ENCODE peak calls at places on chromosomes 2 and 18, in seven cellular contexts. V, T, M, K, J, B and D are unnamed samples.

GRCh38 chr2:160584972-160585494 is 91.4 kb upstream of the RBMS1 start:
- DNase-seq in V (no peak), T (peak; percentile 50), M (no peak), K (peak; percentile 82), J (no peak), B (no peak), D (no peak)

GRCh38 chr18:52481116-52481515 is 141.1 kb downstream of the DCC start:
- DNase-seq in V (no peak), T (no peak), M (no peak), K (no peak), J (no peak), B (no peak), D (no peak)

GRCh38 chr2:210586381-210586780 is 30.0 kb downstream of the CPS1 start:
- DNase-seq in V (no peak), T (peak; percentile 48), M (no peak), K (peak; percentile 34), J (no peak), B (no peak), D (no peak)

GRCh38 chr2:3189076-3189591 is 188.5 kb downstream of the EIPR1 start:
- DNase-seq in V (no peak), T (no peak), M (no peak), K (no peak), J (no peak), B (no peak), D (no peak)

GRCh38 chr2:136310005-136310495 is 192.1 kb upstream of the CXCR4 start:
- DNase-seq in V (no peak), T (no peak), M (no peak), K (no peak), J (no peak), B (no peak), D (no peak)

GRCh38 chr2:232530626-232531260 is 4.8 kb downstream of the CHRND start:
- DNase-seq in V (no peak), T (no peak), M (peak; percentile 31), K (no peak), J (no peak), B (no peak), D (peak; percentile 11)

GRCh38 chr2:217261452-217261851 is 401.6 kb upstream of the TNP1 start:
- DNase-seq in V (no peak), T (no peak), M (no peak), K (peak; percentile 44), J (no peak), B (peak; percentile 58), D (no peak)

GRCh38 chr18:27717250-27717649 is 459.7 kb downstream of the CDH2 start:
- DNase-seq in V (no peak), T (no peak), M (no peak), K (no peak), J (no peak), B (no peak), D (no peak)

GRCh38 chr2:238279324-238279682 is 9.1 kb downstream of the PER2 start:
- DNase-seq in V (no peak), T (no peak), M (peak; percentile 35), K (no peak), J (no peak), B (no peak), D (no peak)

GRCh38 chr18:55047546-55047945 is 88.3 kb upstream of the CCDC68 start:
- DNase-seq in V (no peak), T (no peak), M (no peak), K (peak; percentile 7), J (no peak), B (no peak), D (no peak)

GRCh38 chr2:42132066-42132965 is 36.8 kb upstream of the EML4 start:
- DNase-seq in V (no peak), T (peak; percentile 91), M (no peak), K (peak; percentile 98), J (no peak), B (no peak), D (no peak)

GRCh38 chr18:24234850-24235418 is 96.1 kb downstream of the CABYR start:
- DNase-seq in V (no peak), T (no peak), M (no peak), K (no peak), J (no peak), B (no peak), D (no peak)

GRCh38 chr2:240419321-240419720 is 16.1 kb upstream of the GPC1 start:
- DNase-seq in V (no peak), T (no peak), M (no peak), K (no peak), J (no peak), B (no peak), D (no peak)

GRCh38 chr2:235542728-235543125 is 48.9 kb downstream of the AGAP1 start:
- DNase-seq in V (no peak), T (no peak), M (no peak), K (no peak), J (no peak), B (peak; percentile 73), D (no peak)

GRCh38 chr18:9507565-9508088 is 32.3 kb downstream of the RALBP1 start:
- DNase-seq in V (no peak), T (no peak), M (no peak), K (no peak), J (no peak), B (no peak), D (no peak)

GRCh38 chr2:234763051-234763909 is 188.5 kb upstream of the SH3BP4 start:
- DNase-seq in V (no peak), T (peak; percentile 89), M (no peak), K (peak; percentile 86), J (no peak), B (no peak), D (no peak)

GRCh38 chr2:28567076-28567471 is 71.2 kb downstream of the PLB1 start:
- DNase-seq in V (peak; percentile 34), T (no peak), M (no peak), K (no peak), J (no peak), B (peak; percentile 36), D (peak; percentile 73)

GRCh38 chr2:162126145-162126926 is 25.7 kb downstream of the GCG start:
- DNase-seq in V (no peak), T (no peak), M (no peak), K (peak; percentile 44), J (no peak), B (no peak), D (no peak)

GRCh38 chr2:31296641-31297287 is 62.8 kb downstream of the EHD3 start:
- DNase-seq in V (no peak), T (peak; percentile 23), M (no peak), K (peak; percentile 48), J (no peak), B (no peak), D (no peak)

GRCh38 chr2:71004857-71005256 is 10.2 kb upstream of the TEX261 start:
- DNase-seq in V (no peak), T (no peak), M (no peak), K (no peak), J (no peak), B (no peak), D (no peak)

GRCh38 chr2:96802281-96802595 is 13.8 kb upstream of the CNNM3 start:
- DNase-seq in V (no peak), T (no peak), M (peak; percentile 41), K (no peak), J (no peak), B (no peak), D (no peak)

GRCh38 chr18:12441475-12442035 is 33.8 kb downstream of the PRELID3A start:
- DNase-seq in V (peak; percentile 76), T (no peak), M (no peak), K (no peak), J (no peak), B (no peak), D (no peak)

GRCh38 chr18:35581555-35582309 is at the start of gene GALNT1:
- DNase-seq in V (peak; percentile 11), T (peak; percentile 17), M (peak; percentile 61), K (no peak), J (no peak), B (no peak), D (peak; percentile 51)

GRCh38 chr2:74414913-74415761 is 6.3 kb downstream of the C2orf81 start:
- DNase-seq in V (no peak), T (peak; percentile 26), M (peak; percentile 78), K (no peak), J (no peak), B (peak; percentile 56), D (peak; percentile 47)

GRCh38 chr2:1512321-1513289 is 99.3 kb downstream of the TPO start:
- DNase-seq in V (no peak), T (no peak), M (no peak), K (no peak), J (no peak), B (no peak), D (no peak)

GRCh38 chr2:168156661-168157060 is 90.7 kb downstream of the STK39 start:
- DNase-seq in V (peak; percentile 68), T (no peak), M (no peak), K (peak; percentile 80), J (peak; percentile 80), B (no peak), D (peak; percentile 38)
- TF ChIP-seq CTCF in V (no peak), T (no peak), M (no peak), K (peak; percentile 21), J (no peak), B (no peak), D (no peak)

GRCh38 chr18:38019292-38019691 is 453.7 kb upstream of the CELF4 start:
- DNase-seq in V (no peak), T (no peak), M (no peak), K (no peak), J (no peak), B (no peak), D (no peak)
- TF ChIP-seq CTCF in V (no peak), T (no peak), M (no peak), K (no peak), J (no peak), B (no peak), D (no peak)

GRCh38 chr2:174635747-174636399 is 38.3 kb upstream of the WIPF1 start:
- DNase-seq in V (no peak), T (peak; percentile 76), M (no peak), K (peak; percentile 86), J (no peak), B (no peak), D (no peak)

GRCh38 chr2:174634130-174635014 is 36.8 kb upstream of the WIPF1 start:
- DNase-seq in V (no peak), T (no peak), M (no peak), K (peak; percentile 37), J (no peak), B (no peak), D (no peak)

GRCh38 chr2:174635015-174635593 is 37.5 kb upstream of the WIPF1 start:
- DNase-seq in V (no peak), T (no peak), M (no peak), K (no peak), J (no peak), B (no peak), D (no peak)

GRCh38 chr2:174633621-174633927 is 36.0 kb upstream of the WIPF1 start:
- DNase-seq in V (peak; percentile 11), T (no peak), M (no peak), K (peak; percentile 46), J (no peak), B (no peak), D (no peak)

GRCh38 chr2:174636979-174637378 is 39.4 kb upstream of the WIPF1 start:
- DNase-seq in V (no peak), T (no peak), M (no peak), K (no peak), J (no peak), B (no peak), D (no peak)
- TF ChIP-seq CTCF in V (no peak), T (no peak), M (no peak), K (peak; percentile 16), J (no peak), B (no peak), D (peak; percentile 13)

DNA sequence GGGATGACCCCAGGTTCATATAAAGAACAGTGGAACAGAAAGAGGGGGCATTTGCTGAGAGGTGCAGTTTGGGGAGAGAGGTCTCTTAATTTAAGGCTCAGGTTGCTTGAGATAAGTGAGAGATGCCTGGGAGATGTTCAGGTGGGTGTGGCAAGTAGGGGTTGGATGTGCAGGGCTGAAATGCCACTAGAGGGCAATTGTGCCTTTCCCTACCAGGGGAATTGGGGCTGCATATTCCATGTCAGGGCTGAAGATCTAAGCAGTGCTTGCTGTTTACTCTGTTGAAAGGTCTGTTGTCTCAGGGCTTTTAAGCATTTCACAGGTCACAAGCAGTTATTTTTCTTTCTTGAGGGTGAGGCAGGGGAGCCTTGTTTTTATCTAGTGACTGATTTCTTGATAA is 7.8 kb downstream of the CCDC85A start:
- DNase-seq in V (no peak), T (no peak), M (no peak), K (peak; percentile 62), J (no peak), B (peak; percentile 59), D (peak; percentile 25)
- TF ChIP-seq CTCF in V (peak; percentile 43), T (no peak), M (peak; percentile 43), K (peak; percentile 68), J (peak; percentile 61), B (peak; percentile 61), D (peak; percentile 33)